ENCODE peak calls at places on chromosomes 2 and 18, in five cellular contexts. C is K562, M is upper lobe of left lung, Z is Panc1, Y is GM23338. S is an unnamed sample.
A peak's percentile ranks its signal among the peaks of the same experiment; 100 is the strongest.

GRCh38 chr2:2779727-2780126 is 448.7 kb upstream of the MYT1L start:
- ATAC-seq in C (no peak), M (no peak), Z (no peak), Y (no peak), S (no peak)

GRCh38 chr2:109030870-109031480 is 42.0 kb upstream of the EDAR start:
- ATAC-seq in C (peak; percentile 34), M (no peak), Z (peak; percentile 13), Y (peak; percentile 9), S (no peak)

GRCh38 chr2:176814740-176815367 is 397.7 kb upstream of the HNRNPA3 start:
- ATAC-seq in C (peak; percentile 66), M (no peak), Z (no peak), Y (no peak), S (no peak)

GRCh38 chr2:144854596-144854995 is 334.7 kb upstream of the ZEB2 start:
- ATAC-seq in C (no peak), M (no peak), Z (no peak), Y (no peak), S (no peak)

GRCh38 chr2:6960659-6961058 is 43.4 kb downstream of the RNF144A start:
- ATAC-seq in C (no peak), M (peak; percentile 52), Z (no peak), Y (no peak), S (peak; percentile 71)

GRCh38 chr2:54602736-54603322 is 120.6 kb upstream of the EML6 start:
- ATAC-seq in C (peak; percentile 4), M (no peak), Z (peak; percentile 14), Y (peak; percentile 9), S (no peak)

GRCh38 chr2:9565436-9566153 is 10.0 kb upstream of the ADAM17 start:
- ATAC-seq in C (peak; percentile 26), M (peak; percentile 86), Z (peak; percentile 96), Y (no peak), S (peak; percentile 99)

GRCh38 chr2:195411219-195411687 is 245.8 kb upstream of the SLC39A10 start:
- ATAC-seq in C (no peak), M (no peak), Z (peak; percentile 87), Y (no peak), S (no peak)

GRCh38 chr2:19031642-19032041 is 326.8 kb downstream of the OSR1 start:
- ATAC-seq in C (no peak), M (no peak), Z (no peak), Y (no peak), S (no peak)

GRCh38 chr2:211447545-211447944 is 891.1 kb downstream of the CPS1 start:
- ATAC-seq in C (no peak), M (no peak), Z (no peak), Y (no peak), S (no peak)

GRCh38 chr2:238720232-238720672 is 127.6 kb upstream of the TWIST2 start:
- ATAC-seq in C (peak; percentile 75), M (peak; percentile 85), Z (peak; percentile 77), Y (peak; percentile 95), S (peak; percentile 80)

GRCh38 chr2:76692896-76693295 is 829.3 kb downstream of the LRRTM4 start:
- ATAC-seq in C (no peak), M (no peak), Z (no peak), Y (no peak), S (no peak)

GRCh38 chr18:36066731-36067117 is 635 bp downstream of the RPRD1A start:
- ATAC-seq in C (peak; percentile 29), M (no peak), Z (no peak), Y (peak; percentile 9), S (no peak)

GRCh38 chr2:108591163-108591562 is 56.9 kb downstream of the LIMS1 start:
- ATAC-seq in C (peak; percentile 2), M (no peak), Z (no peak), Y (no peak), S (no peak)

GRCh38 chr18:10045296-10045891 is 131.6 kb downstream of the VAPA start:
- ATAC-seq in C (peak; percentile 53), M (no peak), Z (no peak), Y (no peak), S (no peak)

DNA sequence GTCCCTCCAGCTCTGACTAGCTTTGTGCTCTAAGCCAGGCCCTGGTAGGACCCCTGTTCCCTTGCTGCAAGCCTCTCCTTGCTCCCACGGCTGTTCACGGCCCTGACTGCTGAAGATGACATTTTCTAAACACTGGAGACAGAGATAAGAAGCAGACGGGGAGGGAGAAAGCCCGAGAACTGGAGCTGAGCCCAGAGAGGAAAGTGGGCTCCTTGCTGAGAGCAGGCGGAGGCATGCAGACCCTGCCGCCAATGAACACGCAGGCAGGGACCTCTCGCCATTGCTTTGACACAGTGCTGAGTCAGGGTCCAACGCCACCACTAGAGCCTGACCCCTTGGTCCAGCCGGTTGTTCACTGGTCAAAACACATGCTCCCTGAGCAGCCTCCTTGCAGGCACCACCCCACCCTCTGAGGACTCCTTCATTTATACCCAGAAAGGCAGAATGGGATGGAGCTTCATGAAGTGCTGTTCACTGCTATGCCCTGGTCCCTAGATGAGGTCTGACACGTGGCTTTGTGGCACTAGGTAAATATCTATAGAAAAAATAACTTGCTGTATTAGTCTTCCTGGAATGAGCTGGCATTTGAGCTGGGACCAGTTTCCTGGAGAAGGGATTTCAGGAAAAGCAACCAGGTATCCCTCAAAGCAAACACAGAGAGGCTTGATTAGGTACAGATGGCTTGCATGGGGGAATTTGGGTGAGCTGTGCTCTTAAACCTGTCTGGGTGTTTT is 65.7 kb downstream of the MCFD2 start:
- ATAC-seq in C (peak; percentile 92), M (no peak), Z (peak; percentile 24), Y (peak; percentile 19), S (no peak)
- TF ChIP-seq POLR2AphosphoS5 in C (peak; percentile 55), M (no peak), Z (no peak), Y (no peak), S (peak; percentile 72)

GRCh38 chr2:206163251-206163880 is 3.7 kb downstream of the EEF1B2 start:
- ATAC-seq in C (no peak), M (no peak), Z (no peak), Y (no peak), S (no peak)

GRCh38 chr2:206158563-206159345 is 490 bp downstream of the NDUFS1 start:
- ATAC-seq in C (peak; percentile 32), M (peak; percentile 35), Z (peak; percentile 45), Y (peak; percentile 7), S (peak; percentile 10)

GRCh38 chr2:206159346-206160123 is at the start of the genes EEF1B2 and NDUFS1:
- ATAC-seq in C (peak; percentile 91), M (peak; percentile 99), Z (peak; percentile 97), Y (peak; percentile 89), S (peak; percentile 98)

GRCh38 chr2:206160124-206160806 is 570 bp downstream of the EEF1B2 start:
- ATAC-seq in C (peak; percentile 72), M (peak; percentile 86), Z (peak; percentile 0), Y (no peak), S (peak; percentile 37)

DNA sequence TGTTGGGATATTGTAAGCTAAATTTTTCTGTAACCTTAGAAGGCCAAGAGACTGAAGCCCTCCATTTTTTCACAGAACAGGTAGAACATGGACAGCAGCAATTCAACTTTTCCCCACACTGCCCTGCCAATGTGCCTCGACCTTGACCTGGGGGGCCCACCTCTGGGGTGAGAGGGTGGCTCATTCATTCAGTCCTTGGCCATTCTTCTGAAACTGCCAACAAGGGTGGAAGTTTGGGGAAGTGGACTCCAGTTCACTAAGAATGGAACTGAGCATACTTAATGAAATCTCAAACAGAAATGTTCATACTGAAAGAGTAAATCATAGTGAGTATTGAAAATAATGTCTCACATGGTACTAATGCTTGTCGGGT is 1.1 kb downstream of the EEF1B2 start:
- ATAC-seq in C (no peak), M (no peak), Z (no peak), Y (no peak), S (no peak)
- TF ChIP-seq POLR2AphosphoS5 in C (no peak), M (no peak), Z (no peak), Y (no peak), S (no peak)

GRCh38 chr2:21386666-21387065 is 262.9 kb downstream of the TDRD15 start:
- ATAC-seq in C (no peak), M (no peak), Z (no peak), Y (no peak), S (no peak)
- TF ChIP-seq POLR2AphosphoS5 in C (no peak), M (no peak), Z (no peak), Y (no peak), S (no peak)

DNA sequence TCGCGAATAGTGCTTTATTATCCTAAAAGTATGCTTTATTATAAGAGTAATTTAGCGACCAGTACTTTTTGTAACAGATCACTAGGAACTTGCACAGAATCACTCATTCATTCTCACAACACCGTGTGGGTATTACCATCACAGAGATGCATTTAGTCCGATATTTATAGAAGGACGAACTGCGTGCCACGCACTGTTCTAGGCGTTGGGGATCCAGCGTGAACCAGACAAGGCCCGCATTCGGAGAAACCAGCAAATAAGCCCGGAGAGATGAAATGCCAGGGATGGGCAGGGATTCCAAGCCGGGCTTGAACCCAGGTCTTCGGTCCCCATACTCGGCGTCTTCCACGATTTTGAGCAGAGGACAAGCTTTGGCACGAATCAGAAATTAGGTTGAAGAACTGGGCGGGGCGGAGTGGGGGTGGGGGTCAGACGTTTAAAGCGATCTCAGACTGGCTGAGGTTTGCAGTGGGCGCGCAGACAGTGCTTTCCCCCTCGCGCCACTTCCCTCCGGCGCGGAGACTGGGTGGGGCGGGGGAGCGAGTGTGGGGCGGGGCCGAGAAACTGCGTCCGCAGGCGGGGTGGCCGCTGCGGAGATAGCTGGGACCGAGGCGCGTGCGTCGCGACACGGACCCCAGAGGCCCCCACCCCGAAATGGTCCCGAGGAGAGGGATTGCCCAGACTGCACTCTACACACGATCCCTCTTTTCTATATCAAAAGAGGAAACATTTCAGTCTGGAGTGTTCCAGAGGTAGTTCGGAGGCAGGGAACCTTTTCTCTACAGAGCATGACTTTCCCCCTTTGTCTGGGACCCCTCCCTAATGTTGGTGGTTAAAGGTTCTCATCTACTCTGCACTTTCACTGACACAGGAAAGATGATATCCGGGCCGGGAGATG is 1.1 kb upstream of the CXCR4 start:
- ATAC-seq in C (peak; percentile 67), M (peak; percentile 75), Z (peak; percentile 10), Y (peak; percentile 30), S (peak; percentile 27)
- TF ChIP-seq POLR2AphosphoS5 in C (no peak), M (peak; percentile 3), Z (no peak), Y (no peak), S (no peak)

GRCh38 chr2:99691931-99692330 is 202.1 kb upstream of the REV1 start:
- ATAC-seq in C (no peak), M (peak; percentile 62), Z (no peak), Y (no peak), S (peak; percentile 55)
- TF ChIP-seq POLR2AphosphoS5 in C (no peak), M (no peak), Z (no peak), Y (no peak), S (no peak)

GRCh38 chr2:24825883-24826800 is 32.9 kb downstream of the CENPO start:
- ATAC-seq in C (no peak), M (no peak), Z (no peak), Y (peak; percentile 2), S (no peak)
- TF ChIP-seq POLR2AphosphoS5 in C (no peak), M (no peak), Z (peak; percentile 51), Y (no peak), S (no peak)

GRCh38 chr2:101986804-101987740 is 4.7 kb upstream of the IL1R2 start:
- ATAC-seq in C (no peak), M (no peak), Z (no peak), Y (no peak), S (no peak)
- TF ChIP-seq POLR2AphosphoS5 in C (no peak), M (no peak), Z (no peak), Y (no peak), S (no peak)